ENCODE peak calls at places on chromosomes 5 and 9, in seven cellular contexts. J is testis, Q is tibial nerve, U is GM12891, E is ovary, K is suprapubic skin, A is IMR-90. Y is an unnamed sample.

GRCh38 chr5:30100148-30100547 is 1093.3 kb upstream of the CDH6 start:
- DNase-seq in J (no peak), Q (no peak), U (no peak), E (no peak), K (no peak), A (no peak), Y (no peak)

GRCh38 chr9:18606281-18606680 is 132.3 kb downstream of the ADAMTSL1 start:
- DNase-seq in J (no peak), Q (no peak), U (no peak), E (no peak), K (no peak), A (peak), Y (no peak)

GRCh38 chr5:173940269-173940668 is 48.7 kb upstream of the C5orf47 start:
- DNase-seq in J (no peak), Q (no peak), U (no peak), E (no peak), K (no peak), A (no peak), Y (no peak)

GRCh38 chr5:136686192-136686872 is 321.0 kb upstream of the TRPC7 start:
- DNase-seq in J (peak), Q (no peak), U (no peak), E (no peak), K (no peak), A (peak), Y (no peak)

GRCh38 chr5:151158287-151158661 is 695 bp upstream of the ANXA6 start:
- DNase-seq in J (peak), Q (no peak), U (no peak), E (peak), K (no peak), A (no peak), Y (no peak)

GRCh38 chr9:132670359-132670815 is at the start of gene GTF3C4:
- DNase-seq in J (peak), Q (peak), U (peak), E (peak), K (peak), A (peak), Y (peak)

GRCh38 chr5:137605377-137605776 is 106.3 kb upstream of the SPOCK1 start:
- DNase-seq in J (no peak), Q (no peak), U (no peak), E (no peak), K (no peak), A (no peak), Y (no peak)

GRCh38 chr5:124596595-124597388 is 149.6 kb downstream of the ZNF608 start:
- DNase-seq in J (no peak), Q (no peak), U (no peak), E (no peak), K (no peak), A (peak), Y (no peak)

GRCh38 chr5:178590141-178590923 is at the start of gene COL23A1:
- DNase-seq in J (peak), Q (no peak), U (peak), E (peak), K (no peak), A (peak), Y (peak)

GRCh38 chr9:104861406-104861805 is 66.5 kb downstream of the ABCA1 start:
- DNase-seq in J (no peak), Q (no peak), U (no peak), E (no peak), K (no peak), A (no peak), Y (no peak)

GRCh38 chr5:111013011-111013410 is 58.5 kb upstream of the TSLP start:
- DNase-seq in J (no peak), Q (no peak), U (no peak), E (no peak), K (no peak), A (peak), Y (no peak)

GRCh38 chr5:71475788-71476384 is 20.4 kb downstream of the BDP1 start:
- DNase-seq in J (no peak), Q (no peak), U (peak), E (no peak), K (no peak), A (peak), Y (peak)

GRCh38 chr9:85941966-85942912 is 1.3 kb downstream of the NAA35 start:
- DNase-seq in J (no peak), Q (no peak), U (no peak), E (no peak), K (no peak), A (no peak), Y (no peak)

GRCh38 chr5:89028579-89029272 is 145.7 kb upstream of the MEF2C start:
- DNase-seq in J (no peak), Q (no peak), U (no peak), E (no peak), K (no peak), A (peak), Y (no peak)

GRCh38 chr9:122642226-122642625 is 15.2 kb downstream of the OR1B1 start:
- DNase-seq in J (no peak), Q (no peak), U (no peak), E (no peak), K (no peak), A (no peak), Y (no peak)

GRCh38 chr5:142833517-142834446 is 63.6 kb downstream of the ARHGAP26 start:
- DNase-seq in J (no peak), Q (no peak), U (no peak), E (no peak), K (no peak), A (no peak), Y (no peak)

GRCh38 chr9:73613092-73613701 is 461.5 kb downstream of the ANXA1 start:
- DNase-seq in J (no peak), Q (no peak), U (no peak), E (no peak), K (no peak), A (no peak), Y (no peak)

GRCh38 chr5:14871084-14871572 is 450 bp downstream of the ANKH start:
- DNase-seq in J (peak), Q (no peak), U (peak), E (peak), K (peak), A (no peak), Y (peak)

GRCh38 chr9:36207546-36208012 is 16.9 kb downstream of the CLTA start:
- DNase-seq in J (no peak), Q (no peak), U (no peak), E (no peak), K (no peak), A (peak), Y (no peak)

GRCh38 chr9:70049672-70050271 is 6.1 kb downstream of the MAMDC2 start:
- DNase-seq in J (peak), Q (peak), U (no peak), E (peak), K (peak), A (peak), Y (no peak)

GRCh38 chr5:139462582-139463276 is at the start of gene ECSCR:
- DNase-seq in J (no peak), Q (no peak), U (no peak), E (no peak), K (no peak), A (no peak), Y (no peak)

GRCh38 chr5:79547982-79548381 is 34.0 kb upstream of the HOMER1 start:
- DNase-seq in J (no peak), Q (no peak), U (no peak), E (no peak), K (no peak), A (no peak), Y (no peak)

GRCh38 chr5:16909464-16909863 is 26.6 kb downstream of the MYO10 start:
- DNase-seq in J (no peak), Q (no peak), U (no peak), E (no peak), K (no peak), A (peak), Y (no peak)

GRCh38 chr9:78396087-78396486 is 99.2 kb downstream of the PSAT1 start:
- DNase-seq in J (no peak), Q (no peak), U (no peak), E (no peak), K (no peak), A (no peak), Y (no peak)

GRCh38 chr5:68928617-68929302 is 165.1 kb upstream of the SLC30A5 start:
- DNase-seq in J (no peak), Q (no peak), U (no peak), E (no peak), K (no peak), A (no peak), Y (no peak)

GRCh38 chr9:86614871-86615849 is 260.9 kb upstream of the TUT7 start:
- DNase-seq in J (peak), Q (no peak), U (no peak), E (no peak), K (no peak), A (peak), Y (peak)

GRCh38 chr9:3224931-3225330 is 300.9 kb downstream of the RFX3 start:
- DNase-seq in J (peak), Q (no peak), U (no peak), E (no peak), K (no peak), A (no peak), Y (no peak)

GRCh38 chr5:107266100-107266499 is 404.6 kb downstream of the EFNA5 start:
- DNase-seq in J (no peak), Q (no peak), U (no peak), E (no peak), K (no peak), A (no peak), Y (no peak)

GRCh38 chr5:9558319-9558965 is 12.6 kb upstream of the SEMA5A start:
- DNase-seq in J (no peak), Q (no peak), U (no peak), E (no peak), K (no peak), A (no peak), Y (no peak)

GRCh38 chr5:989961-990530 is 18.6 kb upstream of the NKD2 start:
- DNase-seq in J (peak), Q (no peak), U (no peak), E (peak), K (peak), A (no peak), Y (peak)

GRCh38 chr5:88659529-88660325 is 223.3 kb downstream of the MEF2C start:
- DNase-seq in J (peak), Q (no peak), U (no peak), E (no peak), K (no peak), A (no peak), Y (no peak)

GRCh38 chr9:72065076-72065475 is 4.7 kb upstream of the C9orf57 start:
- DNase-seq in J (no peak), Q (no peak), U (no peak), E (no peak), K (no peak), A (no peak), Y (no peak)

GRCh38 chr9:137673871-137674270 is 55.1 kb downstream of the EHMT1 start:
- DNase-seq in J (peak), Q (no peak), U (no peak), E (peak), K (no peak), A (no peak), Y (no peak)

GRCh38 chr5:181188700-181189362 is 16.2 kb downstream of the TRIM7 start:
- DNase-seq in J (peak), Q (peak), U (no peak), E (peak), K (no peak), A (peak), Y (no peak)

GRCh38 chr5:25662610-25663009 is 1017.8 kb upstream of the CDH10 start:
- DNase-seq in J (no peak), Q (no peak), U (no peak), E (no peak), K (no peak), A (no peak), Y (no peak)

GRCh38 chr9:75855509-75855908 is 35.0 kb upstream of the PCSK5 start:
- DNase-seq in J (peak), Q (no peak), U (no peak), E (no peak), K (no peak), A (peak), Y (peak)

DNA sequence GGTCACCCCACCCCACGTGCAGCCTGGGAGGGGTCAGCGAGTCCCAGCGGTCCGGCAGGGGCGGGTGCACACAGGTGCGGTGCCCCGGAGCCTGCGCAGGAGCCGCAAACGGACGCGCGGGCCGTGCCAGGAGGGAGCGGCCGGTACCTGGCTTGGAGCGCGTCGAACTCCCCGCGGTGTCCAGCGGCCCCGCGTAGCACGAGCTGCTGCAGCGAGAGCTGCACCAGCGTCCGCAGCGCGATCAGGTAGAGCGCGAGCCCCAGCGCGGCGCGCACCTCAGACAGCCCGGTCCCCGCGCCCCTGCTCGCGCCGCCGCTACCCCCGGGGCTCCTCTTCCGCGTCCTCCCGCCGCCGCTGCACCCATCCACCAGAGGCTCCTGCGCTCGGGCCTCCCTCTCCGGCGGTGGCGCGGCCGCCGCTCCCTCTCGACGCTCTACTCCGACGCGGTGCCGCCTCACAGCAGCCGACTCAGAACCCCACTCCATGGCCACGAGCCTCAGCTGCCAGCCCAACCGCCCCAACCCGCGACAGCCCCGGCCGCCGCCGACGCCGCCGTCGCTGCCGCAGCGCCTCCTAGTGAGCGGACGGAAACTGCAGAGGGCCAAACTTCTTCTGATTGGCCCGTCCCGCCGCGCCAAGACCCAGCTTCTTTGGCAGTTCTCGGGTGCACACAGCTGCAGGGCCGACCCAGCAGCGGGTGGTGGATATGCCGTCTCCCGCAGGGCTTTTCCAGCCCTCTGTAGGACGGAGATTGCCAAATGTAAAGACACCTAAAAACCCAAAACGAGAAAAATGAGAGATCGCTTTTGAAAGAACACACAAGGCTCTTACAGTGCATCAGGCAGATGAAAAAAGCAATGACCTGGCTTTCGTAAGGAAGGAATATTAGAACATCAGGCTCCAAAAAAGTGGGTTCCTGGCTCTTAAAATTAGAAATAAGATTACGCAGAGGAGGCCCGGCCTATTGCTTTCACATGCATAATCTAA is at the start of gene ERMP1:
- DNase-seq in J (peak), Q (peak), U (peak), E (peak), K (peak), A (peak), Y (peak)
- TF ChIP-seq POLR2A in J (no peak), Q (peak), U (peak), E (no peak), K (no peak), A (no peak), Y (peak)

GRCh38 chr9:127785933-127786772 is at the start of gene CDK9:
- DNase-seq in J (peak), Q (peak), U (peak), E (peak), K (peak), A (peak), Y (peak)
- TF ChIP-seq POLR2A in J (peak), Q (peak), U (peak), E (peak), K (peak), A (peak), Y (peak)

GRCh38 chr9:107949058-107949457 is 459.5 kb upstream of the KLF4 start:
- DNase-seq in J (no peak), Q (no peak), U (no peak), E (no peak), K (no peak), A (no peak), Y (no peak)

GRCh38 chr9:107954303-107954702 is 464.7 kb upstream of the KLF4 start:
- DNase-seq in J (no peak), Q (no peak), U (no peak), E (no peak), K (no peak), A (no peak), Y (no peak)

GRCh38 chr9:107952773-107953172 is 463.2 kb upstream of the KLF4 start:
- DNase-seq in J (no peak), Q (no peak), U (no peak), E (no peak), K (no peak), A (no peak), Y (no peak)

GRCh38 chr9:107953556-107954158 is 464.1 kb upstream of the KLF4 start:
- DNase-seq in J (no peak), Q (no peak), U (no peak), E (no peak), K (no peak), A (no peak), Y (no peak)

DNA sequence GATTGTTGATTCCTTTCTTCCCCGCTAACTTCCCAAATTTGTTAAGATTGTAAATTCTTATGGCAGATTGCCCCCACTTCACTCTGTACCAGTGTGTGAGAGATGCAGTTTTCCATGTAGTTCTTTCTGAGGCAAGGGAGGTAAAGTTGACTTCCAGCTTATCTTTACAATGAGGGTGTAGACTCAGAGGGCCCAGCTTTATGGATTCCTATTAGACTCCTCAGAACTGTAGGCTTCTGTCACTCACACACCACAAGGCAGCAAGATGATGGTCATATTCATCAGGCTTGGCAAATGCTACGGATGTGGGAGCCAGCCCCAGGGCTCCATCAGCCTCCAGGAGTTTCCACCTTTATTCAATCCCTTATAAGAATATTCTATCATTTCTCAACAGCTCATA is 461.9 kb upstream of the KLF4 start:
- DNase-seq in J (no peak), Q (no peak), U (no peak), E (no peak), K (no peak), A (no peak), Y (no peak)
- TF ChIP-seq POLR2A in J (no peak), Q (no peak), U (no peak), E (no peak), K (no peak), A (no peak), Y (no peak)

GRCh38 chr5:82278711-82279370 is 687 bp upstream of the RPS23 start:
- DNase-seq in J (no peak), Q (no peak), U (no peak), E (peak), K (no peak), A (no peak), Y (no peak)

GRCh38 chr5:82275267-82275664 is 2.9 kb downstream of the RPS23 start:
- DNase-seq in J (no peak), Q (no peak), U (no peak), E (no peak), K (no peak), A (no peak), Y (peak)

GRCh38 chr5:82277613-82277986 is 554 bp downstream of the RPS23 start:
- DNase-seq in J (no peak), Q (no peak), U (no peak), E (no peak), K (no peak), A (no peak), Y (peak)

GRCh38 chr5:82276800-82277612 is 1.1 kb downstream of the RPS23 start:
- DNase-seq in J (no peak), Q (no peak), U (no peak), E (no peak), K (no peak), A (no peak), Y (peak)

GRCh38 chr5:82277987-82278710 is at the start of gene RPS23:
- DNase-seq in J (peak), Q (peak), U (peak), E (peak), K (peak), A (peak), Y (peak)
- TF ChIP-seq POLR2A in J (no peak), Q (peak), U (peak), E (no peak), K (no peak), A (peak), Y (peak)